ENCODE peak calls at places on chromosomes 11 and 22, in six cellular contexts. One of them, this sample, is unnamed.

GRCh38 chr22:48267681-48268080 is 1505.2 kb downstream of the TBC1D22A start:
- DNase-seq in SK-N-SH: no peak
- DNase-seq in H1: no peak
- DNase-seq in HepG2: no peak
- DNase-seq in K562: no peak
- DNase-seq in GM12878: no peak
- DNase-seq in this sample: no peak

GRCh38 chr11:66543263-66544107 is 2.4 kb downstream of the ZDHHC24 start:
- DNase-seq in SK-N-SH: peak; percentile 82
- DNase-seq in H1: no peak
- DNase-seq in HepG2: no peak
- DNase-seq in K562: no peak
- DNase-seq in GM12878: peak; percentile 38
- DNase-seq in this sample: no peak

GRCh38 chr11:14643697-14644395 is at the start of gene PDE3B:
- DNase-seq in SK-N-SH: peak; percentile 94
- DNase-seq in H1: no peak
- DNase-seq in HepG2: peak; percentile 83
- DNase-seq in K562: peak; percentile 93
- DNase-seq in GM12878: no peak
- DNase-seq in this sample: peak; percentile 80

GRCh38 chr11:127612602-127613001 is 612.0 kb upstream of the KIRREL3 start:
- DNase-seq in SK-N-SH: no peak
- DNase-seq in H1: no peak
- DNase-seq in HepG2: no peak
- DNase-seq in K562: no peak
- DNase-seq in GM12878: no peak
- DNase-seq in this sample: no peak

GRCh38 chr22:21707677-21708076 is 27.9 kb downstream of the YPEL1 start:
- DNase-seq in SK-N-SH: peak; percentile 54
- DNase-seq in H1: no peak
- DNase-seq in HepG2: no peak
- DNase-seq in K562: no peak
- DNase-seq in GM12878: no peak
- DNase-seq in this sample: no peak

GRCh38 chr22:28021116-28021997 is 102.3 kb upstream of the PITPNB start:
- DNase-seq in SK-N-SH: no peak
- DNase-seq in H1: no peak
- DNase-seq in HepG2: no peak
- DNase-seq in K562: no peak
- DNase-seq in GM12878: no peak
- DNase-seq in this sample: no peak

GRCh38 chr11:68146010-68146540 is 24.9 kb upstream of the CHKA start:
- DNase-seq in SK-N-SH: peak; percentile 46
- DNase-seq in H1: no peak
- DNase-seq in HepG2: peak; percentile 65
- DNase-seq in K562: no peak
- DNase-seq in GM12878: no peak
- DNase-seq in this sample: no peak

GRCh38 chr11:82703226-82703625 is 30.4 kb downstream of the FAM181B start:
- DNase-seq in SK-N-SH: no peak
- DNase-seq in H1: no peak
- DNase-seq in HepG2: no peak
- DNase-seq in K562: no peak
- DNase-seq in GM12878: no peak
- DNase-seq in this sample: no peak

GRCh38 chr11:101446726-101447125 is 137.1 kb downstream of the TRPC6 start:
- DNase-seq in SK-N-SH: no peak
- DNase-seq in H1: no peak
- DNase-seq in HepG2: no peak
- DNase-seq in K562: no peak
- DNase-seq in GM12878: no peak
- DNase-seq in this sample: no peak

DNA sequence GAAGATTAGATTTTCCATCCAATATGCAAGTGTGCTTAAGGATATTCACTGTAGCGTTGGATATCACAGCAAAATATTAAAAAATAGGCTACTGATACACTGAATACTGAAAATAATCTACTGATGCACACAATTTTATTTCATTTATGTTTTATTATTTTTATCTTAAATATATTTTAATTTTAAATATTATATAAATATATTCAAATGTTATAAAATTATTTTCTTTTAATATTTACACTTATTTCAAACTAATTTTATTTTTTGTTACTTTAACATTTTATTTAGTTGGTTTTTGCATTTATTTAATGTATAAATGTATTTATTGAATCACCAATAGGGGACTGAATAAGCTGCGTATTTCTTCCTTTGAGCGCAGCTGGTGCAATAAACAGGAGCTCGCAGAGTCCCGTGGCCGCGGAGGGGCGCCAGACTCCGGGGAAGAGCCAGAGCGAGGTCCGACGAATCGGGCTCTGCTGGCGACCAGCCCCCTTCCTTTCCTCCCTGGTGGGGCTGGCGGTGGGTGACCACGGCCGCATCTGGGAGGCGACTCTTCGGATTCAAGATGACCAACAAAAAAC is 12.2 kb downstream of the MMP3 start:
- DNase-seq in SK-N-SH: peak; percentile 40
- DNase-seq in H1: no peak
- DNase-seq in HepG2: peak; percentile 4
- DNase-seq in K562: peak; percentile 12
- DNase-seq in GM12878: no peak
- DNase-seq in this sample: no peak
- TF ChIP-seq GABPA in SK-N-SH: no peak
- TF ChIP-seq GABPA in H1: no peak
- TF ChIP-seq GABPA in HepG2: no peak
- TF ChIP-seq GABPA in K562: no peak
- TF ChIP-seq GABPA in GM12878: no peak
- TF ChIP-seq GABPA in this sample: no peak

DNA sequence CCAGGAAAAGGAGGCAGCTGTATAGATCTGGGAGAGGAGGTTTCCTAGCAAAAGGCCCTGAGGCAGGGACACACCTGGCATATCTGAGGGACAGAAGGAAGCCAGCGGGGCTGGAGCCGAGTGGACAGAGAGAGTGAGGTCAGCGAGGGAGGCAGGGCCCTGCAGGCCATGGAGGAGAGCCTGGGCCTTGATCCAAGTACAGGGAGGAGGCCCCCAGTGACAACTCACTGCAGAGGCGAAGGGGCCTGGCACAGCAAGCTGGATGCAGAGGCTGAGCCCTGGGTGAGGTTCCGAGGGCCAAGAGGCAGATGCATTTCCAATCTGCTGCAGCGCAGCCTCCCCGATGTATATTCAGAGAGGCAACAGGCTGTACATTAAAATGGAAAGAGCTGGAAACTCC is 10.5 kb upstream of the CBX6 start:
- DNase-seq in SK-N-SH: no peak
- DNase-seq in H1: no peak
- DNase-seq in HepG2: no peak
- DNase-seq in K562: no peak
- DNase-seq in GM12878: no peak
- DNase-seq in this sample: no peak
- TF ChIP-seq GABPA in SK-N-SH: no peak
- TF ChIP-seq GABPA in H1: no peak
- TF ChIP-seq GABPA in HepG2: no peak
- TF ChIP-seq GABPA in K562: no peak
- TF ChIP-seq GABPA in GM12878: no peak
- TF ChIP-seq GABPA in this sample: no peak

DNA sequence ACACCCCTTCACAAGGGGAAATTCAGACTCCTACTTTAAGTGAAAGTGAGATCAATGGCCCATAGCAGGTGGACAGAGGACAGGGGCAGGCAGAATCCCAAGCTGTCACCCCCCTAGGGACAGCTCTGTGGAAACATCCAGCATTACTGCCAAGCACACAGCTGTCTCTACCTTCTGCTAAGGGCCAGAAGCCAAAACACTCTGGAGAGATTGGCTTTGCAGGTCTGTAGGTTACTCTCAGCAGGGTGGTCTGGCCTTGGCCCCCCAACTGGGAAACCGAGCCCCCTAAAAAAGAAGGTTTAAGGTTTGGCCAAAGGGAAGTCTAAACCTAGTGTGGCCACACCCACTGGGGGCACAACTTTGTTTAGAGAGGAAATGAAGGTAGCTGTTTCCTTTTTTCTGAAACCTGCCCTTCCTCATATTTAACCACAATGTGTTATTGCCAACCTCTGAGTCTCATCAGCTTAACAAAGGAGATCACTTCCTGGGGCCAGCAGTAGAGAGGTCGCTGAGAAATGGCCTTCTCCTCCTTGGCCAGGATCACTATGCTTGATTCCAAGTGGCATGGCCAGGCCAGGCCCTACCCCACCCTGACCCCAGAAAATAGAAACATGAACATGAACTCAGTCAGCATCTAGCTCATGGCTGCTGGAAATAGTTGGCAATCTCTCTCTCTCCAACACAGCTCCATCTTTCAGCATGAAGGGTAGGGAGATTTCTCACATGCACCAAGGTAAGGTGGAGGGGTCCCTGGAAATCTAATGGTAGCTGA is 25.9 kb upstream of the SCARF2 start:
- DNase-seq in SK-N-SH: no peak
- DNase-seq in H1: no peak
- DNase-seq in HepG2: no peak
- DNase-seq in K562: no peak
- DNase-seq in GM12878: no peak
- DNase-seq in this sample: no peak
- TF ChIP-seq GABPA in SK-N-SH: no peak
- TF ChIP-seq GABPA in H1: no peak
- TF ChIP-seq GABPA in HepG2: no peak
- TF ChIP-seq GABPA in K562: no peak
- TF ChIP-seq GABPA in GM12878: no peak
- TF ChIP-seq GABPA in this sample: no peak

DNA sequence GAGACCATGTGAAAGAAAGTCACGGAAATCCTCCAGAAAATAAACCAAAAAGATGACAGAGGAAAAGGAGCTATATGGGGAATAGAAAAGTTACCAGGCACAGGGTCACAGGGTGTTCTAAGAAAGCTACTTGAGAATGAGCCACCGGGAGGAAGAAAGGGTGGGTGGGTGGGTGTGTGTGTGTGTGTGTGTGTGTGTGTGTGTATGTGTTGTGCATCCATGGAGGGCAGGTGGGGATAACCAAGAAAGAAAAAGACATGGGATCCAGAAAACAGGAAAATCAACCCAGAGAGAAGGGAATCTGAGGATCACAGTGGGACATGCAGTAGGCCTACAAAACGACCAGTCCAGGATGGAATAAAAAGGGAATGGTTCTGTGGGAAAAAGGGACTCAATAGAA is 3.7 kb downstream of the APOL2 start:
- DNase-seq in SK-N-SH: no peak
- DNase-seq in H1: no peak
- DNase-seq in HepG2: no peak
- DNase-seq in K562: no peak
- DNase-seq in GM12878: no peak
- DNase-seq in this sample: no peak
- TF ChIP-seq GABPA in SK-N-SH: no peak
- TF ChIP-seq GABPA in H1: no peak
- TF ChIP-seq GABPA in HepG2: no peak
- TF ChIP-seq GABPA in K562: no peak
- TF ChIP-seq GABPA in GM12878: no peak
- TF ChIP-seq GABPA in this sample: no peak

GRCh38 chr11:721913-722811 is 16.1 kb downstream of the EPS8L2 start:
- DNase-seq in SK-N-SH: peak; percentile 63
- DNase-seq in H1: no peak
- DNase-seq in HepG2: no peak
- DNase-seq in K562: peak; percentile 50
- DNase-seq in GM12878: no peak
- DNase-seq in this sample: peak; percentile 82

GRCh38 chr11:724063-724732 is 18.2 kb downstream of the EPS8L2 start:
- DNase-seq in SK-N-SH: peak; percentile 30
- DNase-seq in H1: no peak
- DNase-seq in HepG2: no peak
- DNase-seq in K562: peak; percentile 24
- DNase-seq in GM12878: no peak
- DNase-seq in this sample: no peak

GRCh38 chr11:721347-721912 is 15.4 kb downstream of the EPS8L2 start:
- DNase-seq in SK-N-SH: no peak
- DNase-seq in H1: no peak
- DNase-seq in HepG2: no peak
- DNase-seq in K562: no peak
- DNase-seq in GM12878: no peak
- DNase-seq in this sample: peak; percentile 67

GRCh38 chr11:724733-725386 is 18.8 kb downstream of the EPS8L2 start:
- DNase-seq in SK-N-SH: peak; percentile 34
- DNase-seq in H1: no peak
- DNase-seq in HepG2: no peak
- DNase-seq in K562: no peak
- DNase-seq in GM12878: no peak
- DNase-seq in this sample: no peak

GRCh38 chr11:723120-723883 is 17.3 kb downstream of the EPS8L2 start:
- DNase-seq in SK-N-SH: peak; percentile 70
- DNase-seq in H1: no peak
- DNase-seq in HepG2: peak; percentile 56
- DNase-seq in K562: peak; percentile 41
- DNase-seq in GM12878: no peak
- DNase-seq in this sample: peak; percentile 39
- TF ChIP-seq GABPA in SK-N-SH: no peak
- TF ChIP-seq GABPA in H1: no peak
- TF ChIP-seq GABPA in HepG2: no peak
- TF ChIP-seq GABPA in K562: no peak
- TF ChIP-seq GABPA in GM12878: no peak
- TF ChIP-seq GABPA in this sample: no peak

GRCh38 chr11:29093416-29093815 is 923.4 kb downstream of the KCNA4 start:
- DNase-seq in SK-N-SH: no peak
- DNase-seq in H1: no peak
- DNase-seq in HepG2: peak; percentile 2
- DNase-seq in K562: no peak
- DNase-seq in GM12878: no peak
- DNase-seq in this sample: no peak
- TF ChIP-seq GABPA in SK-N-SH: no peak
- TF ChIP-seq GABPA in H1: no peak
- TF ChIP-seq GABPA in HepG2: no peak
- TF ChIP-seq GABPA in K562: no peak
- TF ChIP-seq GABPA in GM12878: no peak
- TF ChIP-seq GABPA in this sample: no peak

DNA sequence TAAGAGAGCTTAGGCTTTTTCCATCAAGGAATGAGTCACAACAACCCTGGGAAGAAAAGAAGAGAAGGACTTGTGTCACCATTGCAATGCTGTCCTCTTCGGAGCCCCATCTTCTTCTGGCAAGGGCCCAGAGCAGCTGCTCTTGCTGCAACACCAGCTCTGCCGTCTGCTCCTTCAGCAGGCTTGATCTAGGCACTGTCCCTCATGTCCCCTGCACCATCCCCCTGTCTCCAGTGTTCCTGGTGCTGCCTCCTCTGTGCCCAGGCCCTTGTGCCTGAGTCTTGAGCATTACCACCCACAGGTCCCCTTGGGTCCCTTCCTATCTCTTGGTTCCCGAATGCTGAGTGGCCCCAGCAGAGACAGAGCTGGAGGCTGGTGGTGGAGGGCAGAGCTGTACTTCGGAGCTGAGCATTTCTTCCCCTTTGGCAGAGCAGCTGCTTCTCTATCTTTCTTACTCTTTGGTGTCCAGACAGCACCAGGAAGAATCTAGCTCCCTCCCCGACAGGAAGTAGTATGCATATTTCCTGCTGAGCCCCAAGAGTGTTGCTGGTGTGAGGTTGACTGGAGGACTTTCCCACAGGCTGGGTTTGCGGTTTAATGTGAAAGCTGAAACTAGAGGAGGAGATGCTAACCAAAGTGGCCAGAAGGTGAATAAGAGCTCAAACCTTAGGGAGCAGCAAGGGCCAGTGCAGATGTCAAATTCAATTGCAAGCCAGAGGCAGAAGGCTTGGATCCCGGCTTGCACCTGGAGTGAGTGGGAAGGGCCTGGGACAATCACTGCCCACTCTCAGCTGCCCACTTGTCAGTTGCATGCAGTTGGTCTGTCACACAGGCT is 27.8 kb downstream of the WEE1 start:
- DNase-seq in SK-N-SH: no peak
- DNase-seq in H1: no peak
- DNase-seq in HepG2: no peak
- DNase-seq in K562: no peak
- DNase-seq in GM12878: peak; percentile 95
- DNase-seq in this sample: peak; percentile 66
- TF ChIP-seq GABPA in SK-N-SH: no peak
- TF ChIP-seq GABPA in H1: no peak
- TF ChIP-seq GABPA in HepG2: peak; percentile 80
- TF ChIP-seq GABPA in K562: peak; percentile 72
- TF ChIP-seq GABPA in GM12878: peak; percentile 82
- TF ChIP-seq GABPA in this sample: peak; percentile 78